ENCODE peak calls at places on chromosomes 5 and 9, in four cellular contexts. L, H, V and Y are unnamed samples.

GRCh38 chr9:97502222-97502983 is 937 bp downstream of the TMOD1 start:
- DNase-seq in V (no peak), L (no peak), H (no peak), Y (peak; percentile 54)

GRCh38 chr5:132883261-132883834 is 9.9 kb downstream of the LEAP2 start:
- DNase-seq in V (peak; percentile 29), H (no peak), L (no peak), Y (peak; percentile 68)

GRCh38 chr5:81187885-81188284 is 45.2 kb upstream of the CKMT2 start:
- DNase-seq in L (no peak), H (no peak), V (no peak), Y (no peak)

GRCh38 chr5:157485340-157485739 is 25.3 kb downstream of the NIPAL4 start:
- DNase-seq in L (no peak), H (no peak), V (no peak), Y (no peak)

GRCh38 chr9:127177221-127177620 is 54.8 kb upstream of the ANGPTL2 start:
- DNase-seq in V (no peak), L (no peak), H (no peak), Y (no peak)

GRCh38 chr5:126368239-126368812 is 54.9 kb upstream of the GRAMD2B start:
- DNase-seq in H (no peak), V (no peak), L (no peak), Y (no peak)

GRCh38 chr9:127741831-127742434 is 6.8 kb upstream of the TOR2A start:
- DNase-seq in V (no peak), H (no peak), L (no peak), Y (no peak)

GRCh38 chr5:102048940-102049339 is 247.1 kb downstream of the SLCO4C1 start:
- DNase-seq in V (no peak), H (no peak), L (no peak), Y (peak; percentile 28)

GRCh38 chr5:68319316-68320093 is 103.9 kb downstream of the PIK3R1 start:
- DNase-seq in L (no peak), V (no peak), H (no peak), Y (no peak)

GRCh38 chr5:169641253-169641652 is 4.2 kb downstream of the DOCK2 start:
- DNase-seq in H (no peak), L (no peak), V (no peak), Y (no peak)